ENCODE peak calls at places on chromosomes 3 and 15, in eight cellular contexts. One of them, this sample, is unnamed. For H3K27me3, the result is how much of the 10 kb centered on the place peaks cover.

GRCh38 chr15:78133801-78134200 is 2.6 kb upstream of the CIB2 start:
- DNase-seq in left lung: no peak
- DNase-seq in neural progenitor cell: no peak
- DNase-seq in stomach: no peak
- DNase-seq in Caco-2: peak
- DNase-seq in pancreas: no peak
- DNase-seq in adrenal gland: no peak
- DNase-seq in K562: no peak
- DNase-seq in this sample: no peak

GRCh38 chr15:87354661-87355410 is 901.7 kb downstream of the NTRK3 start:
- DNase-seq in left lung: no peak
- DNase-seq in neural progenitor cell: no peak
- DNase-seq in stomach: no peak
- DNase-seq in Caco-2: no peak
- DNase-seq in pancreas: no peak
- DNase-seq in adrenal gland: no peak
- DNase-seq in K562: no peak
- DNase-seq in this sample: peak

GRCh38 chr15:70569718-70570231 is 193.6 kb downstream of the UACA start:
- DNase-seq in left lung: no peak
- DNase-seq in neural progenitor cell: no peak
- DNase-seq in stomach: no peak
- DNase-seq in Caco-2: no peak
- DNase-seq in pancreas: no peak
- DNase-seq in adrenal gland: no peak
- DNase-seq in K562: no peak
- DNase-seq in this sample: no peak

GRCh38 chr3:100370751-100371150 is 30.1 kb downstream of the TOMM70 start:
- DNase-seq in left lung: no peak
- DNase-seq in neural progenitor cell: no peak
- DNase-seq in stomach: no peak
- DNase-seq in Caco-2: no peak
- DNase-seq in pancreas: no peak
- DNase-seq in adrenal gland: no peak
- DNase-seq in K562: no peak
- DNase-seq in this sample: no peak

GRCh38 chr15:28125673-28126651 is 26.8 kb upstream of the OCA2 start:
- DNase-seq in left lung: no peak
- DNase-seq in neural progenitor cell: peak
- DNase-seq in stomach: no peak
- DNase-seq in Caco-2: peak
- DNase-seq in pancreas: no peak
- DNase-seq in adrenal gland: peak
- DNase-seq in K562: peak
- DNase-seq in this sample: no peak

GRCh38 chr3:53190659-53191058 is 29.6 kb downstream of the PRKCD start:
- DNase-seq in left lung: no peak
- DNase-seq in neural progenitor cell: no peak
- DNase-seq in stomach: no peak
- DNase-seq in Caco-2: no peak
- DNase-seq in pancreas: no peak
- DNase-seq in adrenal gland: no peak
- DNase-seq in K562: no peak
- DNase-seq in this sample: no peak

GRCh38 chr3:41569632-41570338 is 370.5 kb downstream of the CTNNB1 start:
- DNase-seq in left lung: no peak
- DNase-seq in neural progenitor cell: no peak
- DNase-seq in stomach: no peak
- DNase-seq in Caco-2: no peak
- DNase-seq in pancreas: no peak
- DNase-seq in adrenal gland: no peak
- DNase-seq in K562: no peak
- DNase-seq in this sample: no peak

GRCh38 chr3:119195911-119196310 is 22.5 kb downstream of the UPK1B start:
- DNase-seq in left lung: no peak
- DNase-seq in neural progenitor cell: no peak
- DNase-seq in stomach: no peak
- DNase-seq in Caco-2: no peak
- DNase-seq in pancreas: no peak
- DNase-seq in adrenal gland: no peak
- DNase-seq in K562: no peak
- DNase-seq in this sample: no peak

GRCh38 chr3:185831195-185831594 is 6.4 kb upstream of the IGF2BP2 start:
- DNase-seq in left lung: no peak
- DNase-seq in neural progenitor cell: no peak
- DNase-seq in stomach: no peak
- DNase-seq in Caco-2: no peak
- DNase-seq in pancreas: no peak
- DNase-seq in adrenal gland: no peak
- DNase-seq in K562: no peak
- DNase-seq in this sample: no peak

GRCh38 chr3:27093771-27094170 is 275.4 kb downstream of the NEK10 start:
- DNase-seq in left lung: no peak
- DNase-seq in neural progenitor cell: no peak
- DNase-seq in stomach: no peak
- DNase-seq in Caco-2: no peak
- DNase-seq in pancreas: no peak
- DNase-seq in adrenal gland: no peak
- DNase-seq in K562: no peak
- DNase-seq in this sample: no peak

GRCh38 chr3:152302521-152303021 is 33.8 kb downstream of the MBNL1 start:
- DNase-seq in left lung: peak
- DNase-seq in neural progenitor cell: no peak
- DNase-seq in stomach: no peak
- DNase-seq in Caco-2: no peak
- DNase-seq in pancreas: peak
- DNase-seq in adrenal gland: peak
- DNase-seq in K562: no peak
- DNase-seq in this sample: peak

DNA sequence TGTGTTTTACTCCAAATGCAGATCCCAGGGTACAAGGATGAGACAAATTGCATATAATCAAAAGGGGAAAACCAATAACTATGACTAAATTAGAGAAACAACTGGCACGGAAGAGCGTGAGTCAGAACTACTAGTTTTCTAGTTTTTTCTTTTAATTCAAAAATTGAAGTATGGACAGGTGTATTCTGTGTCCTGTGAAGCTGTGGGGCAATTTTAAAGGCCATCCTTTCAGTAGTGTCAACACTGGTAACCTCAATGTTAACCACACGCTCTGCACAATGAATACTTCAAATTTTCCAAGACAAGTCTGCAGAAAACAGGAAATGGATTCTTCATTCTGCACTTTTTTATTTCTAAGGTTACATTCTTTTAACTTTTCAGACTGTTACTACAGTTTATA is 32.5 kb upstream of the GOLGA8A start:
- DNase-seq in left lung: no peak
- DNase-seq in neural progenitor cell: no peak
- DNase-seq in stomach: no peak
- DNase-seq in Caco-2: no peak
- DNase-seq in pancreas: no peak
- DNase-seq in adrenal gland: no peak
- DNase-seq in K562: no peak
- DNase-seq in this sample: no peak
- H3K27me3 ChIP-seq in left lung: under half
- H3K27me3 ChIP-seq in neural progenitor cell: under half
- H3K27me3 ChIP-seq in stomach: under half
- H3K27me3 ChIP-seq in Caco-2: under half
- H3K27me3 ChIP-seq in pancreas: under half
- H3K27me3 ChIP-seq in adrenal gland: under half
- H3K27me3 ChIP-seq in K562: under half
- H3K27me3 ChIP-seq in this sample: under half

DNA sequence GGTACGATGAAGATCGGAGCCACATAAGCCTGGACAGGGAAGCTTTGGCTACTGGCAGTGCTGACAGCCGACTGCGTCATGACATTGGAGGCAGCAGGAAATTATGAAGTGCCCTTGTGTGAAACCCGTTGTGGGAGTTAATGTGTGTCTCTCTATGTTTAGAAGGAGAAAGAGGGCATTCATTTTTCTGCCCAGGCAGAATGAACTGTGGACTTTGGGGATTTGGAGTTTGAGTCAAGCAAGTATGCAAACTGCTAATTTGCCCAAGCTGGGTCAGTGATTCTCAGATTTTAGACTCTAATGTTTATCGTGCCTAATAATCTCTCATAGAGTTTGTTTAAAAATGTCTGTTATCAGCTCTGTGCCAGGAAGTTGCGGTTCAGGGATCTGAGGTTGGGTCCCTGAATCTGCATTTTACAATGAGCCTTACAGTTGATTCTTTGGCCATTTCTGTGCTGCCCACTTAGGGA is 5.6 kb downstream of the CTXND1 start:
- DNase-seq in left lung: no peak
- DNase-seq in neural progenitor cell: no peak
- DNase-seq in stomach: peak
- DNase-seq in Caco-2: no peak
- DNase-seq in pancreas: no peak
- DNase-seq in adrenal gland: peak
- DNase-seq in K562: no peak
- DNase-seq in this sample: no peak
- H3K27me3 ChIP-seq in left lung: under half
- H3K27me3 ChIP-seq in neural progenitor cell: under half
- H3K27me3 ChIP-seq in stomach: under half
- H3K27me3 ChIP-seq in Caco-2: under half
- H3K27me3 ChIP-seq in pancreas: under half
- H3K27me3 ChIP-seq in adrenal gland: under half
- H3K27me3 ChIP-seq in K562: under half
- H3K27me3 ChIP-seq in this sample: under half

DNA sequence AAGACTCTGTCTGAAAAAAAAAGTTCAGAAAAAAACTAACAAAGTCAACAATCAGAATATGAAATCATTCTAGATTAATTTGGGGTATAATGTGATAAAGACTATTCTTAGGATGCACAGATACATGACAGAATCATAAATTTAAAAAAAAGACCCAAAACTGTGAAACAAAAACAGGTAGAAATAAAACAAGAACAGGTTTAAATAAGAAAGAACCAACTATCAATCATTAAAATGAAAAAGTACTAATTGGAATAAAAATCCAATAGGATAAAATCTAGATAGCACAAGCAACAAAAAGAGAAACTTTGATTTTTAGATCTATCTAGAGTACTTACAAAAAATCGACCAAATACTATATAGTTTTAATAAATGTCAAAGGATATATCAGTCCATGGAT is 13.4 kb downstream of the TMEM202 start:
- DNase-seq in left lung: no peak
- DNase-seq in neural progenitor cell: no peak
- DNase-seq in stomach: no peak
- DNase-seq in Caco-2: no peak
- DNase-seq in pancreas: no peak
- DNase-seq in adrenal gland: no peak
- DNase-seq in K562: no peak
- DNase-seq in this sample: no peak
- H3K27me3 ChIP-seq in left lung: under half
- H3K27me3 ChIP-seq in neural progenitor cell: half or more
- H3K27me3 ChIP-seq in stomach: under half
- H3K27me3 ChIP-seq in Caco-2: under half
- H3K27me3 ChIP-seq in pancreas: under half
- H3K27me3 ChIP-seq in adrenal gland: under half
- H3K27me3 ChIP-seq in K562: under half
- H3K27me3 ChIP-seq in this sample: under half

DNA sequence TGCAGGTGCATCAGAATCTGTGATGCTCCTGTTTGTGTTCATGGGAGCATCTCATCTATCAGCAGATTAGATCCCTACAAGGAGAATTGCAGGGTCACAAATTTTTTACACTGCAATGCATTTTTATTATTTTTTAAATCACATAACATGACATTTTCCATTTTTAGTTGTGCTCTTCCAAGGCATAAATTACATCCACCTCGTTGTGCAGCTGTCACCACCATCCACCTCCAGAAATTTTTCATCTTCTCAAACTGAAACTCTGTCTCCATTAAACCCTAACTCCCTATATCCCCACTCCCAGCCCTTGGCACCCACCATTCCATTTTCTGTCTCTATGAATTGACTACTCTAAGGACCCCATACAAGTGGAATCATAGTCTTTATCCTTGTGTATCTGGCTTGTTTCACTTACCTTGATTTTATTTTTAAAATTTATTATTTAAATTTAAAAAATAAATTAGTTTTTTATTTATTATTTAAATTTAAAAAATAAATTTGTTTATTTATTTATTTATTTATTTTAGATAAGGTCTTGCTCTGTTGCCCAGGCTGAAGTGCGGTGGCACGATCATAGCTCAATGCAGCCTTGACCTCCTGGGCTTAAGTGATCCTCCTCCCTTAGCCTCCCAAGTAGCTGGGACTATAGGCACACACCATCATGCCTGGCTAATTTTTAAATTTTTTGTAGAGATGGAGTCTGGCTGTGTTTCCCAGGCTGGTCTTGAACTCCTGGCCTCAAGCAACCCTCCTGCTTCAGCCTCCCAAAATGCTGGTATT is 47.7 kb downstream of the FBLN2 start:
- DNase-seq in left lung: no peak
- DNase-seq in neural progenitor cell: no peak
- DNase-seq in stomach: no peak
- DNase-seq in Caco-2: no peak
- DNase-seq in pancreas: no peak
- DNase-seq in adrenal gland: no peak
- DNase-seq in K562: no peak
- DNase-seq in this sample: no peak
- H3K27me3 ChIP-seq in left lung: under half
- H3K27me3 ChIP-seq in neural progenitor cell: under half
- H3K27me3 ChIP-seq in stomach: under half
- H3K27me3 ChIP-seq in Caco-2: under half
- H3K27me3 ChIP-seq in pancreas: under half
- H3K27me3 ChIP-seq in adrenal gland: under half
- H3K27me3 ChIP-seq in K562: half or more
- H3K27me3 ChIP-seq in this sample: under half